ENCODE peak calls at places on chromosomes 1 and 21, in five cellular contexts. Z is AG04450, J is aorta, Q is T1000, D is HEK293T. O is an unnamed sample.

GRCh38 chr1:20702416-20702815 is 15.4 kb downstream of the KIF17 start:
- DNase-seq in Q (no peak), D (no peak), Z (no peak), J (no peak), O (no peak)

GRCh38 chr1:20165522-20165951 is 20.4 kb upstream of the UBXN10 start:
- DNase-seq in J (no peak), Q (no peak), Z (no peak), D (no peak), O (no peak)

GRCh38 chr21:42763578-42764442 is 110.4 kb downstream of the PDE9A start:
- DNase-seq in Z (no peak), D (no peak), J (peak; percentile 75), Q (no peak), O (no peak)

GRCh38 chr1:226679853-226680516 is 59.1 kb downstream of the ITPKB start:
- DNase-seq in Q (no peak), Z (no peak), J (peak; percentile 92), D (peak; percentile 67), O (no peak)

GRCh38 chr1:231601775-231602674 is 24.6 kb upstream of the DISC1 start:
- DNase-seq in Z (no peak), D (no peak), J (no peak), Q (no peak), O (no peak)

GRCh38 chr21:16309250-16309971 is 579.6 kb downstream of the USP25 start:
- DNase-seq in J (no peak), D (no peak), Z (no peak), Q (no peak), O (no peak)

GRCh38 chr1:14983277-14983676 is 170.3 kb upstream of the TMEM51 start:
- DNase-seq in Q (no peak), J (no peak), D (no peak), Z (no peak), O (no peak)

GRCh38 chr1:15090373-15090772 is 63.2 kb upstream of the TMEM51 start:
- DNase-seq in Z (no peak), D (no peak), Q (no peak), J (no peak), O (no peak)

GRCh38 chr21:34198232-34199120 is 125.1 kb downstream of the MRPS6 start:
- DNase-seq in Z (no peak), J (no peak), Q (no peak), D (no peak), O (no peak)

GRCh38 chr1:23194119-23194984 is 22.9 kb downstream of the HTR1D start:
- DNase-seq in D (no peak), Z (peak; percentile 77), J (no peak), Q (peak; percentile 76), O (peak; percentile 84)

GRCh38 chr1:210597555-210598134 is 268.9 kb downstream of the HHAT start:
- DNase-seq in D (no peak), J (peak; percentile 51), Q (peak; percentile 83), Z (peak; percentile 85), O (peak; percentile 81)

GRCh38 chr1:213284626-213285025 is 233.6 kb downstream of the RPS6KC1 start:
- DNase-seq in Q (no peak), D (no peak), Z (peak; percentile 11), J (no peak), O (peak; percentile 39)

GRCh38 chr1:158037008-158037875 is 43.8 kb downstream of the KIRREL1 start:
- DNase-seq in Q (peak; percentile 54), D (no peak), J (no peak), Z (no peak), O (no peak)

GRCh38 chr1:200627548-200628222 is 7.1 kb upstream of the KIF14 start:
- DNase-seq in D (no peak), J (no peak), Z (no peak), Q (no peak), O (no peak)

GRCh38 chr21:34707876-34708325 is 39.1 kb downstream of the CLIC6 start:
- DNase-seq in J (no peak), D (no peak), Z (no peak), Q (no peak), O (no peak)

GRCh38 chr1:240244968-240245628 is 153.4 kb downstream of the FMN2 start:
- DNase-seq in Z (peak; percentile 45), Q (no peak), J (no peak), D (no peak), O (peak; percentile 69)

O was measured in BJ.